ENCODE peak calls at places on chromosomes 13 and 19, in eight cellular contexts. One of them, this sample, is unnamed.

GRCh38 chr13:41465215-41465907 is 8.0 kb downstream of the RGCC start:
- DNase-seq in activated naive CD8-positive, alpha-beta T cell treated with anti-CD3 and anti-CD28 coated beads, Interleukin-2, amount 50 U/mL, for 24 hours: peak; percentile 84
- DNase-seq in GM13977: peak; percentile 81
- DNase-seq in SJSA1: no peak
- DNase-seq in GM04504: peak; percentile 44
- DNase-seq in cardiac fibroblast: peak; percentile 91
- DNase-seq in RKO: peak; percentile 68
- DNase-seq in AG09319: no peak
- DNase-seq in this sample: peak; percentile 83

GRCh38 chr13:105016266-105016665 is 1519.2 kb downstream of the EFNB2 start:
- DNase-seq in SJSA1: no peak
- DNase-seq in GM04504: no peak
- DNase-seq in activated naive CD8-positive, alpha-beta T cell treated with anti-CD3 and anti-CD28 coated beads, Interleukin-2, amount 50 U/mL, for 24 hours: no peak
- DNase-seq in RKO: no peak
- DNase-seq in cardiac fibroblast: no peak
- DNase-seq in GM13977: no peak
- DNase-seq in AG09319: no peak
- DNase-seq in this sample: no peak

GRCh38 chr13:74443623-74444022 is 309.4 kb upstream of the KLF12 start:
- DNase-seq in GM13977: no peak
- DNase-seq in RKO: peak; percentile 23
- DNase-seq in cardiac fibroblast: peak; percentile 90
- DNase-seq in GM04504: peak; percentile 63
- DNase-seq in activated naive CD8-positive, alpha-beta T cell treated with anti-CD3 and anti-CD28 coated beads, Interleukin-2, amount 50 U/mL, for 24 hours: no peak
- DNase-seq in SJSA1: no peak
- DNase-seq in AG09319: peak; percentile 46
- DNase-seq in this sample: no peak

GRCh38 chr19:16876904-16877361 is 11.9 kb upstream of the F2RL3 start:
- DNase-seq in AG09319: no peak
- DNase-seq in RKO: no peak
- DNase-seq in SJSA1: no peak
- DNase-seq in GM04504: no peak
- DNase-seq in GM13977: no peak
- DNase-seq in cardiac fibroblast: peak; percentile 49
- DNase-seq in activated naive CD8-positive, alpha-beta T cell treated with anti-CD3 and anti-CD28 coated beads, Interleukin-2, amount 50 U/mL, for 24 hours: no peak
- DNase-seq in this sample: no peak

GRCh38 chr19:38513762-38514167 is 80.3 kb downstream of the RYR1 start:
- DNase-seq in GM04504: no peak
- DNase-seq in activated naive CD8-positive, alpha-beta T cell treated with anti-CD3 and anti-CD28 coated beads, Interleukin-2, amount 50 U/mL, for 24 hours: no peak
- DNase-seq in cardiac fibroblast: no peak
- DNase-seq in RKO: no peak
- DNase-seq in GM13977: no peak
- DNase-seq in AG09319: no peak
- DNase-seq in SJSA1: no peak
- DNase-seq in this sample: no peak

GRCh38 chr19:14078406-14078805 is 5.8 kb downstream of the MISP3 start:
- DNase-seq in GM04504: no peak
- DNase-seq in AG09319: no peak
- DNase-seq in activated naive CD8-positive, alpha-beta T cell treated with anti-CD3 and anti-CD28 coated beads, Interleukin-2, amount 50 U/mL, for 24 hours: no peak
- DNase-seq in cardiac fibroblast: no peak
- DNase-seq in RKO: no peak
- DNase-seq in GM13977: no peak
- DNase-seq in SJSA1: no peak
- DNase-seq in this sample: no peak

GRCh38 chr19:30229524-30230174 is 142.5 kb upstream of the ZNF536 start:
- DNase-seq in RKO: no peak
- DNase-seq in GM04504: no peak
- DNase-seq in cardiac fibroblast: no peak
- DNase-seq in GM13977: no peak
- DNase-seq in SJSA1: no peak
- DNase-seq in activated naive CD8-positive, alpha-beta T cell treated with anti-CD3 and anti-CD28 coated beads, Interleukin-2, amount 50 U/mL, for 24 hours: no peak
- DNase-seq in AG09319: no peak
- DNase-seq in this sample: no peak

GRCh38 chr13:36888645-36889044 is 31.4 kb downstream of the SMAD9 start:
- DNase-seq in GM13977: no peak
- DNase-seq in activated naive CD8-positive, alpha-beta T cell treated with anti-CD3 and anti-CD28 coated beads, Interleukin-2, amount 50 U/mL, for 24 hours: no peak
- DNase-seq in cardiac fibroblast: no peak
- DNase-seq in GM04504: no peak
- DNase-seq in RKO: no peak
- DNase-seq in AG09319: no peak
- DNase-seq in SJSA1: no peak
- DNase-seq in this sample: no peak

GRCh38 chr19:1189419-1189818 is 15.4 kb upstream of the SBNO2 start:
- DNase-seq in cardiac fibroblast: no peak
- DNase-seq in SJSA1: no peak
- DNase-seq in GM13977: no peak
- DNase-seq in RKO: no peak
- DNase-seq in AG09319: no peak
- DNase-seq in GM04504: no peak
- DNase-seq in activated naive CD8-positive, alpha-beta T cell treated with anti-CD3 and anti-CD28 coated beads, Interleukin-2, amount 50 U/mL, for 24 hours: peak; percentile 53
- DNase-seq in this sample: no peak

GRCh38 chr19:35214766-35215422 is 13.6 kb downstream of the FAM187B start:
- DNase-seq in SJSA1: no peak
- DNase-seq in cardiac fibroblast: no peak
- DNase-seq in activated naive CD8-positive, alpha-beta T cell treated with anti-CD3 and anti-CD28 coated beads, Interleukin-2, amount 50 U/mL, for 24 hours: no peak
- DNase-seq in GM04504: no peak
- DNase-seq in RKO: no peak
- DNase-seq in AG09319: no peak
- DNase-seq in GM13977: no peak
- DNase-seq in this sample: no peak

GRCh38 chr13:31468114-31468902 is 268.5 kb downstream of the B3GLCT start:
- DNase-seq in AG09319: no peak
- DNase-seq in activated naive CD8-positive, alpha-beta T cell treated with anti-CD3 and anti-CD28 coated beads, Interleukin-2, amount 50 U/mL, for 24 hours: no peak
- DNase-seq in cardiac fibroblast: no peak
- DNase-seq in RKO: no peak
- DNase-seq in GM04504: no peak
- DNase-seq in GM13977: no peak
- DNase-seq in SJSA1: no peak
- DNase-seq in this sample: no peak

This sample was measured in GM13976.